ENCODE peak calls at places on chromosomes 13 and 19, in eight cellular contexts. One of them, this sample, is unnamed.

GRCh38 chr19:7795555-7796161 is 32.6 kb downstream of the CLEC4M start:
- DNase-seq in endothelial cell of umbilical vein: peak
- DNase-seq in NB4: no peak
- DNase-seq in IMR-90: peak
- DNase-seq in sigmoid colon: no peak
- DNase-seq in uterus: no peak
- DNase-seq in stomach: no peak
- DNase-seq in body of pancreas: no peak
- DNase-seq in this sample: no peak

GRCh38 chr19:17866312-17867012 is 5.3 kb upstream of the SLC5A5 start:
- DNase-seq in endothelial cell of umbilical vein: no peak
- DNase-seq in NB4: no peak
- DNase-seq in IMR-90: no peak
- DNase-seq in sigmoid colon: no peak
- DNase-seq in uterus: no peak
- DNase-seq in stomach: no peak
- DNase-seq in body of pancreas: no peak
- DNase-seq in this sample: no peak

GRCh38 chr13:79791471-79792042 is 310.6 kb downstream of the NDFIP2 start:
- DNase-seq in endothelial cell of umbilical vein: no peak
- DNase-seq in NB4: no peak
- DNase-seq in IMR-90: no peak
- DNase-seq in sigmoid colon: no peak
- DNase-seq in uterus: no peak
- DNase-seq in stomach: no peak
- DNase-seq in body of pancreas: no peak
- DNase-seq in this sample: no peak

GRCh38 chr19:8451885-8452284 is 7.1 kb downstream of the HNRNPM start:
- DNase-seq in endothelial cell of umbilical vein: no peak
- DNase-seq in NB4: peak
- DNase-seq in IMR-90: peak
- DNase-seq in sigmoid colon: peak
- DNase-seq in uterus: no peak
- DNase-seq in stomach: no peak
- DNase-seq in body of pancreas: no peak
- DNase-seq in this sample: no peak

GRCh38 chr13:34401741-34402140 is 540.3 kb upstream of the NBEA start:
- DNase-seq in endothelial cell of umbilical vein: no peak
- DNase-seq in NB4: no peak
- DNase-seq in IMR-90: no peak
- DNase-seq in sigmoid colon: no peak
- DNase-seq in uterus: no peak
- DNase-seq in stomach: no peak
- DNase-seq in body of pancreas: no peak
- DNase-seq in this sample: no peak

GRCh38 chr19:45152504-45153338 is 8.1 kb downstream of the NKPD1 start:
- DNase-seq in endothelial cell of umbilical vein: peak
- DNase-seq in NB4: no peak
- DNase-seq in IMR-90: peak
- DNase-seq in sigmoid colon: no peak
- DNase-seq in uterus: no peak
- DNase-seq in stomach: peak
- DNase-seq in body of pancreas: peak
- DNase-seq in this sample: peak

GRCh38 chr13:69524459-69525155 is 583.0 kb upstream of the ATXN8OS start:
- DNase-seq in endothelial cell of umbilical vein: no peak
- DNase-seq in NB4: peak
- DNase-seq in IMR-90: no peak
- DNase-seq in sigmoid colon: no peak
- DNase-seq in uterus: no peak
- DNase-seq in stomach: no peak
- DNase-seq in body of pancreas: no peak
- DNase-seq in this sample: no peak

GRCh38 chr19:19203012-19203856 is at the start of gene NR2C2AP:
- DNase-seq in endothelial cell of umbilical vein: peak
- DNase-seq in NB4: peak
- DNase-seq in IMR-90: peak
- DNase-seq in sigmoid colon: peak
- DNase-seq in uterus: peak
- DNase-seq in stomach: peak
- DNase-seq in body of pancreas: peak
- DNase-seq in this sample: peak

GRCh38 chr19:10420444-10421239 is at the start of gene PDE4A:
- DNase-seq in endothelial cell of umbilical vein: no peak
- DNase-seq in NB4: peak
- DNase-seq in IMR-90: no peak
- DNase-seq in sigmoid colon: no peak
- DNase-seq in uterus: no peak
- DNase-seq in stomach: no peak
- DNase-seq in body of pancreas: no peak
- DNase-seq in this sample: no peak

GRCh38 chr19:33325920-33326319 is 23.6 kb upstream of the CEBPA start:
- DNase-seq in endothelial cell of umbilical vein: no peak
- DNase-seq in NB4: no peak
- DNase-seq in IMR-90: no peak
- DNase-seq in sigmoid colon: peak
- DNase-seq in uterus: peak
- DNase-seq in stomach: no peak
- DNase-seq in body of pancreas: no peak
- DNase-seq in this sample: no peak

DNA sequence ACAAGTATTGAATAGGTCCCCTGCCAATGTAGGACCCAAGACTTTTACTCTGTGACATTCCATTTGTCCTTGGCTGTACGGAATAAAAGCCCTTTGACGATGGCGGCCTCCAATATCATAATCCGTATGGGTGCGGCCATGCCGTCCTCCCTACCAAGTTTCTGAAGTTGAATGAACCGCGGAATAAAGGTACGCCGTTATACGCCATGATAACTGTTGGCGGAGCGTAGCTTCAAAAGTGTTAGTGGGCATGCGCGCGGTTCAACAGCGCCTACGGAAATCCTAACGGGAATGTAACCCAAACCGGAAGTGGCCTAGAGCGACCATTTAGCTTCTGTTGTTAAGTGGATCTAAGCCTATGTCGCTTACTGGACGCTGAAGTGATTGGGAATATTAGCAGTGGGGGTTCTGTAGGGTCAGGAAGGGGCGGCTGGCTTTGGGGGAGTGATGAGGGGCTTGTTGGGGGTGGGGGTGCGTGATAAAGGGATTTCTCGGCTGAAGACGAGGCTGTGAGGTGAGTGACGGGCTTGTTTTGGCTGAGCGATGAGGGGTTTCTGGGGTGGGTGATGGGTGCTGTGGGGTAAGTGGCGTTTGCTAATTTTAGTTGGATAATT is at the start of gene ZNF175:
- DNase-seq in endothelial cell of umbilical vein: peak
- DNase-seq in NB4: peak
- DNase-seq in IMR-90: peak
- DNase-seq in sigmoid colon: peak
- DNase-seq in uterus: peak
- DNase-seq in stomach: peak
- DNase-seq in body of pancreas: peak
- DNase-seq in this sample: peak
- TF ChIP-seq POLR2A in endothelial cell of umbilical vein: peak
- TF ChIP-seq POLR2A in NB4: no peak
- TF ChIP-seq POLR2A in IMR-90: peak
- TF ChIP-seq POLR2A in sigmoid colon: no peak
- TF ChIP-seq POLR2A in uterus: no peak
- TF ChIP-seq POLR2A in stomach: no peak
- TF ChIP-seq POLR2A in body of pancreas: peak
- TF ChIP-seq POLR2A in this sample: no peak

GRCh38 chr19:6678690-6679109 is 8.7 kb upstream of the TNFSF14 start:
- DNase-seq in endothelial cell of umbilical vein: no peak
- DNase-seq in NB4: no peak
- DNase-seq in IMR-90: no peak
- DNase-seq in sigmoid colon: peak
- DNase-seq in uterus: no peak
- DNase-seq in stomach: no peak
- DNase-seq in body of pancreas: no peak
- DNase-seq in this sample: no peak
- TF ChIP-seq POLR2A in endothelial cell of umbilical vein: no peak
- TF ChIP-seq POLR2A in NB4: no peak
- TF ChIP-seq POLR2A in IMR-90: no peak
- TF ChIP-seq POLR2A in sigmoid colon: no peak
- TF ChIP-seq POLR2A in uterus: no peak
- TF ChIP-seq POLR2A in stomach: no peak
- TF ChIP-seq POLR2A in body of pancreas: no peak
- TF ChIP-seq POLR2A in this sample: no peak

DNA sequence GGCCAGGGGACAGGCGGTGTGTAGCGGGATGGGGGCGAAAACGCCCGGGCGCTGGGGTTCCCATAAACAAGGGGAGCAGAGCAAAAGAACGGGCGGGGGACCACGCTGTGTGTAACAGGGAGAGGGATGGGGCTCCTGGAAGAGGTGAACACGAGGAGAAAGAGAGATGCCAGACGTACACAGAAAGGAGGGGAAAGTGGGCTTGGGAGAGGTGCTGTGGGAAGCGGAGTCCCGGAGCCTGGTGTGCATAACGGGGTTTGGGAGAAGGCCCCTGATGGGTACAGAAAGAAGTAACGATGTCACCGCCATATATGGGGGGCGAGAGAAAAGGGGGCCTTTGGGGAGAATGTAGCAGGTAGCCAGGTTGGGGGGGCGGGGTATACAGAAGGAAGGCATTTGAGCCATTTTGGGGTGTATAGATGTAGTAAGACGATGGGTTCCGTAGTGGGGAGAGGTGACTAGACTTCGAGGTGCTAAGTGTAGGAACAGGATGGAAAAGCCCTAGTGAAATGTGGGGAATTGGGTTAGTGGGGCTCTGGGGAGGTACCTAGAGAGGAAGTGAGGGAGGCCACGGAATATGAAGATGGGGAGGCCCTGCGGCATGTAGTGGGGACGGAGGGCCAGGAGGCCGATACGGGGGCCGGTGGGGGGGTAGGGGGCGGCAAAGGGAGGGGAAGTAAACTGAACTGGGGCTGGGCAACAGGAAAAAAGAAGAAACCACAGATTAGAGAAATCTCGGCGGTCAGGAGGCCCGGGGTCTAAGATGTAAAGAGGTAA is 762 bp downstream of the ZNF580 start:
- DNase-seq in endothelial cell of umbilical vein: no peak
- DNase-seq in NB4: peak
- DNase-seq in IMR-90: peak
- DNase-seq in sigmoid colon: peak
- DNase-seq in uterus: no peak
- DNase-seq in stomach: no peak
- DNase-seq in body of pancreas: no peak
- DNase-seq in this sample: no peak
- TF ChIP-seq POLR2A in endothelial cell of umbilical vein: no peak
- TF ChIP-seq POLR2A in NB4: no peak
- TF ChIP-seq POLR2A in IMR-90: no peak
- TF ChIP-seq POLR2A in sigmoid colon: no peak
- TF ChIP-seq POLR2A in uterus: no peak
- TF ChIP-seq POLR2A in stomach: no peak
- TF ChIP-seq POLR2A in body of pancreas: peak
- TF ChIP-seq POLR2A in this sample: no peak

GRCh38 chr19:57191141-57192063 is at the start of gene ZNF264:
- DNase-seq in endothelial cell of umbilical vein: peak
- DNase-seq in NB4: peak
- DNase-seq in IMR-90: peak
- DNase-seq in sigmoid colon: peak
- DNase-seq in uterus: peak
- DNase-seq in stomach: peak
- DNase-seq in body of pancreas: peak
- DNase-seq in this sample: peak
- TF ChIP-seq POLR2A in endothelial cell of umbilical vein: peak
- TF ChIP-seq POLR2A in NB4: no peak
- TF ChIP-seq POLR2A in IMR-90: peak
- TF ChIP-seq POLR2A in sigmoid colon: peak
- TF ChIP-seq POLR2A in uterus: peak
- TF ChIP-seq POLR2A in stomach: no peak
- TF ChIP-seq POLR2A in body of pancreas: peak
- TF ChIP-seq POLR2A in this sample: peak

GRCh38 chr13:67077132-67077531 is 153.0 kb downstream of the PCDH9 start:
- DNase-seq in endothelial cell of umbilical vein: no peak
- DNase-seq in NB4: no peak
- DNase-seq in IMR-90: no peak
- DNase-seq in sigmoid colon: no peak
- DNase-seq in uterus: no peak
- DNase-seq in stomach: no peak
- DNase-seq in body of pancreas: no peak
- DNase-seq in this sample: no peak

GRCh38 chr13:67075239-67075638 is 154.9 kb downstream of the PCDH9 start:
- DNase-seq in endothelial cell of umbilical vein: peak
- DNase-seq in NB4: no peak
- DNase-seq in IMR-90: peak
- DNase-seq in sigmoid colon: no peak
- DNase-seq in uterus: no peak
- DNase-seq in stomach: no peak
- DNase-seq in body of pancreas: no peak
- DNase-seq in this sample: no peak

GRCh38 chr13:67080351-67080750 is 149.8 kb downstream of the PCDH9 start:
- DNase-seq in endothelial cell of umbilical vein: no peak
- DNase-seq in NB4: no peak
- DNase-seq in IMR-90: no peak
- DNase-seq in sigmoid colon: no peak
- DNase-seq in uterus: no peak
- DNase-seq in stomach: no peak
- DNase-seq in body of pancreas: no peak
- DNase-seq in this sample: no peak

GRCh38 chr13:67078062-67078461 is 152.1 kb downstream of the PCDH9 start:
- DNase-seq in endothelial cell of umbilical vein: no peak
- DNase-seq in NB4: no peak
- DNase-seq in IMR-90: no peak
- DNase-seq in sigmoid colon: no peak
- DNase-seq in uterus: no peak
- DNase-seq in stomach: no peak
- DNase-seq in body of pancreas: no peak
- DNase-seq in this sample: no peak

GRCh38 chr13:67076378-67076777 is 153.8 kb downstream of the PCDH9 start:
- DNase-seq in endothelial cell of umbilical vein: no peak
- DNase-seq in NB4: no peak
- DNase-seq in IMR-90: peak
- DNase-seq in sigmoid colon: no peak
- DNase-seq in uterus: no peak
- DNase-seq in stomach: no peak
- DNase-seq in body of pancreas: no peak
- DNase-seq in this sample: no peak
- TF ChIP-seq POLR2A in endothelial cell of umbilical vein: no peak
- TF ChIP-seq POLR2A in NB4: no peak
- TF ChIP-seq POLR2A in IMR-90: no peak
- TF ChIP-seq POLR2A in sigmoid colon: no peak
- TF ChIP-seq POLR2A in uterus: no peak
- TF ChIP-seq POLR2A in stomach: no peak
- TF ChIP-seq POLR2A in body of pancreas: no peak
- TF ChIP-seq POLR2A in this sample: no peak

This sample was measured in GM12892.